ENCODE peak calls at places on chromosomes 4 and X, in seven cellular contexts. E, T, W, N, M, P and J are unnamed samples.

GRCh38 chr4:18571252-18571885 is 549.8 kb upstream of the LCORL start:
- DNase-seq in E (no peak), T (no peak), W (no peak), N (no peak), M (no peak), P (no peak), J (peak; percentile 38)

GRCh38 chr4:2489841-2490552 is 21.1 kb downstream of the RNF4 start:
- DNase-seq in E (no peak), T (no peak), W (no peak), N (no peak), M (no peak), P (no peak), J (no peak)

GRCh38 chr4:87530868-87531267 is 1.7 kb upstream of the SPARCL1 start:
- DNase-seq in E (no peak), T (no peak), W (no peak), N (no peak), M (peak; percentile 19), P (peak; percentile 20), J (no peak)

GRCh38 chrX:26915064-26915463 is 548.1 kb downstream of the PPP4R3C start:
- DNase-seq in E (no peak), T (no peak), W (peak; percentile 14), N (no peak), M (no peak), P (no peak), J (no peak)

GRCh38 chr4:39730067-39730466 is 32.1 kb downstream of the UBE2K start:
- DNase-seq in E (no peak), T (no peak), W (peak; percentile 45), N (no peak), M (no peak), P (no peak), J (peak; percentile 9)

GRCh38 chr4:38523524-38524448 is 140.2 kb upstream of the KLF3 start:
- DNase-seq in E (no peak), T (no peak), W (peak; percentile 4), N (peak; percentile 50), M (no peak), P (no peak), J (no peak)

GRCh38 chr4:94339779-94340178 is 2.9 kb downstream of the HPGDS start:
- DNase-seq in E (no peak), T (no peak), W (no peak), N (peak; percentile 11), M (no peak), P (no peak), J (no peak)

GRCh38 chrX:154714925-154715324 is 36.0 kb downstream of the GAB3 start:
- DNase-seq in E (peak; percentile 84), T (peak; percentile 59), W (peak; percentile 66), N (peak; percentile 57), M (no peak), P (no peak), J (peak; percentile 12)

GRCh38 chr4:77776182-77777134 is 42.7 kb downstream of the CNOT6L start:
- DNase-seq in E (no peak), T (no peak), W (peak; percentile 15), N (no peak), M (no peak), P (no peak), J (no peak)

GRCh38 chr4:52939739-52940138 is 77.6 kb downstream of the RASL11B start:
- DNase-seq in E (no peak), T (no peak), W (no peak), N (no peak), M (no peak), P (no peak), J (no peak)

GRCh38 chr4:166459616-166460015 is 586.6 kb downstream of the TLL1 start:
- DNase-seq in E (no peak), T (no peak), W (no peak), N (no peak), M (no peak), P (no peak), J (no peak)